ENCODE peak calls at places on chromosomes 1 and 21, in four cellular contexts. R is stomach, A is right lobe of liver, B is endothelial cell. M is an unnamed sample.

GRCh38 chr1:99558539-99558938 is 87.4 kb upstream of the PALMD start:
- DNase-seq in R (no peak), A (no peak), B (no peak), M (no peak)

GRCh38 chr1:32981003-32981909 is 16.6 kb upstream of the RNF19B start:
- DNase-seq in R (peak), A (no peak), B (peak), M (peak)

GRCh38 chr1:189435398-189435797 is 1042.3 kb downstream of the BRINP3 start:
- DNase-seq in R (no peak), A (no peak), B (no peak), M (no peak)

GRCh38 chr1:22638476-22639234 is 2.2 kb downstream of the C1QA start:
- DNase-seq in R (no peak), A (no peak), B (no peak), M (no peak)

GRCh38 chr1:163427336-163427735 is 105.6 kb downstream of the NUF2 start:
- DNase-seq in R (no peak), A (no peak), B (no peak), M (no peak)

GRCh38 chr1:101190441-101190840 is 46.4 kb upstream of the S1PR1 start:
- DNase-seq in R (no peak), A (no peak), B (no peak), M (no peak)

GRCh38 chr1:244863491-244864252 is 671 bp downstream of the HNRNPU start:
- DNase-seq in R (peak), A (peak), B (no peak), M (peak)

GRCh38 chr1:246482780-246483179 is 24.3 kb downstream of the SMYD3 start:
- DNase-seq in R (no peak), A (no peak), B (no peak), M (no peak)

GRCh38 chr21:36630485-36631206 is 68.3 kb upstream of the SIM2 start:
- DNase-seq in R (peak), A (peak), B (peak), M (peak)

GRCh38 chr1:94979126-94979525 is 52.2 kb upstream of the CNN3 start:
- DNase-seq in R (no peak), A (no peak), B (no peak), M (no peak)

GRCh38 chr1:11397151-11397902 is 81.6 kb upstream of the DISP3 start:
- DNase-seq in R (no peak), A (no peak), B (no peak), M (no peak)

GRCh38 chr1:27391511-27392095 is 819 bp upstream of the GPR3 start:
- DNase-seq in R (peak), A (peak), B (no peak), M (peak)
- TF ChIP-seq CTCF in R (no peak), A (no peak), B (no peak), M (peak)

DNA sequence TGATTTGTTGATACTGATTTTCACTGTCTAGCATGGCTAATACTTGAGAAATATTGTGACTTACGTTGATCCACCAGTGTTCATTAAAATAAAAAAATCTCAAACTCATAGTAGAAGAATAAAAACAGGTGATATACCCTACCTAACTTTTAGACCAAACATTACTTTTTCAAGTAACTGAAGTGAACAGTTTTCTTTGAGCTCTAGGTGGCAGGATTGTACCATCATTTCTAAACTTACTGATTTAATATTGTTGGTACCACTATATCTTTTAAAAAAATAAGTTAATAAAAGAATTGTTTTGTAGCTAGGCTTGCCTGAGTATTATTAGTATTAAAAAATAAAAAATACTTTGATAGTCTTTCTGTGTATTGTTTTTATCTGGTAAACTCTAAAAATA is 21.5 kb downstream of the CDC73 start:
- DNase-seq in R (no peak), A (no peak), B (no peak), M (no peak)
- TF ChIP-seq CTCF in R (no peak), A (peak), B (peak), M (no peak)

GRCh38 chr1:167128261-167129227 is 34.7 kb downstream of the STYXL2 start:
- DNase-seq in R (no peak), A (no peak), B (no peak), M (no peak)
- TF ChIP-seq CTCF in R (no peak), A (no peak), B (no peak), M (no peak)

GRCh38 chr1:210291088-210291487 is 37.6 kb upstream of the HHAT start:
- DNase-seq in R (no peak), A (no peak), B (no peak), M (no peak)

GRCh38 chr1:210291786-210292275 is 36.9 kb upstream of the HHAT start:
- DNase-seq in R (no peak), A (no peak), B (peak), M (no peak)

GRCh38 chr1:210293191-210293607 is 35.5 kb upstream of the HHAT start:
- DNase-seq in R (peak), A (no peak), B (no peak), M (no peak)

GRCh38 chr1:210294991-210295773 is 33.5 kb upstream of the HHAT start:
- DNase-seq in R (no peak), A (no peak), B (peak), M (no peak)

GRCh38 chr1:210292276-210292851 is 36.3 kb upstream of the HHAT start:
- DNase-seq in R (peak), A (peak), B (peak), M (peak)
- TF ChIP-seq CTCF in R (peak), A (peak), B (no peak), M (peak)

DNA sequence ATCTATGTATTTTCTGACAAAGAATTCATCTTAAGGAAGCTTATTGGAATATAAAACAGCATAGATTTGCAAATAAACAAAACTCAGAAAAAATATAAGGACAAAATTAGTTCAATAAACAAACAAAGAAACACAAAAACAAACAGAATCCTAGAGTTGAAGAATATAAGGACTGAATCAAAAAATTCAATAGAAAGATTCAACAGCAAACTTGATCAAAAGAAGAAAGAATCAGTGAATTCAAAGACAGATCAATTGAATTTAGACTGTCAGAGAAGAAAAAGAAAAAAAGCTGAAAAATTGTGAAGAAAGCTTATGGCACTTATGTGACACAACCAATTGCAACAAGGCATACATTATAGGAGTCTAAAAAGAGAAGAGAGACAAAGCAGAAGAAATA is 770.0 kb upstream of the RGS18 start:
- DNase-seq in R (no peak), A (no peak), B (no peak), M (no peak)
- TF ChIP-seq CTCF in R (no peak), A (no peak), B (no peak), M (no peak)

DNA sequence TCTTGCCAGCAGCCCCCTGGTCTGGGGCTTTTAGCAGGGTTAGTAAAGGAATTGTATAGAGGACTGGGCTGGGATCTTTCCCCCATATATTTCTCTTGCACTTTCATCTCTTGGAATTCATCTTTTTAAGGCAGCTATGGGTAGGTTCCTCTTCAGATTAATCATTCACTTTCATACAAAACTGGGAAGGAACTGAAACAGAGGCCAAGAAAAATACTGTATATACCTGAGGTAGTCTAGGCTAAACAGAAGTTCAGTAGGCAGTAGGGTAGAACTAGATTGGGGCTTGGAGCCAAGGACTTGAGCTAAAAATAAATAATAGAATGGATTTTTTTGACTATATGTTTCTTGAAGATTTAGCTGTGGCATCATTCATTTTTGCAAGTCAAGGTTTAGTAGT is 50.7 kb upstream of the PTGS2 start:
- DNase-seq in R (no peak), A (no peak), B (no peak), M (no peak)
- TF ChIP-seq CTCF in R (no peak), A (no peak), B (no peak), M (no peak)

GRCh38 chr1:83545450-83545849 is 453.5 kb downstream of the TTLL7 start:
- DNase-seq in R (no peak), A (no peak), B (peak), M (no peak)
- TF ChIP-seq CTCF in R (no peak), A (no peak), B (peak), M (no peak)